ENCODE peak calls at places on chromosomes 4 and X, in seven cellular contexts. L is choroid plexus epithelial cell; K is cardiac fibroblast; V is activated CD4-positive, alpha-beta T cell treated with anti-CD3 and anti-CD28 coated beads, Interleukin-2, amount 10 ng/mL, durations not matched to agents 7 days and 5 days; W is ACHN; M is fibroblast of the conjunctiva; U is fibroblast of mammary gland. I is an unnamed sample.

GRCh38 chr4:13430834-13431568 is 53.1 kb downstream of the RAB28 start:
- DNase-seq in U (no peak), V (no peak), W (peak), M (no peak), K (no peak), L (no peak), I (no peak)

GRCh38 chr4:57443308-57444243 is 333.4 kb upstream of the IGFBP7 start:
- DNase-seq in W (no peak), V (no peak), U (no peak), M (no peak), L (no peak), K (no peak), I (no peak)

GRCh38 chr4:2266181-2266580 is 4.3 kb upstream of the MXD4 start:
- DNase-seq in L (peak), K (peak), W (no peak), V (no peak), M (no peak), U (no peak), I (no peak)

GRCh38 chr4:123481034-123481433 is 84.4 kb downstream of the SPRY1 start:
- DNase-seq in K (peak), W (no peak), M (no peak), L (peak), V (no peak), U (peak), I (no peak)

GRCh38 chrX:124242160-124242559 is 90.3 kb upstream of the TEX13D start:
- DNase-seq in L (no peak), M (no peak), W (no peak), V (no peak), K (no peak), U (no peak), I (no peak)

GRCh38 chr4:16250665-16251365 is 24.5 kb upstream of the TAPT1 start:
- DNase-seq in U (no peak), M (no peak), W (peak), L (peak), K (peak), V (no peak), I (no peak)

GRCh38 chr4:154982187-154983047 is 201.3 kb downstream of the RBM46 start:
- DNase-seq in L (peak), V (peak), K (peak), U (peak), M (peak), W (peak), I (peak)

GRCh38 chrX:14964500-14964899 is 91.3 kb downstream of the MOSPD2 start:
- DNase-seq in M (no peak), L (peak), U (peak), K (peak), V (no peak), W (no peak), I (no peak)

GRCh38 chrX:73977542-73978169 is 326.3 kb upstream of the ZCCHC13 start:
- DNase-seq in L (peak), U (no peak), W (no peak), K (peak), V (peak), M (no peak), I (no peak)

GRCh38 chr4:27278615-27279014 is 418.0 kb downstream of the STIM2 start:
- DNase-seq in U (peak), K (peak), W (peak), M (no peak), L (peak), V (no peak), I (peak)

GRCh38 chr4:85127653-85128052 is 161.2 kb upstream of the WDFY3 start:
- DNase-seq in K (peak), L (peak), V (no peak), U (peak), M (peak), W (peak), I (no peak)

GRCh38 chrX:94424456-94424855 is 750.5 kb downstream of the FAM133A start:
- DNase-seq in M (no peak), W (no peak), K (no peak), L (no peak), V (no peak), U (no peak), I (no peak)

GRCh38 chr4:4433941-4434340 is 47.0 kb downstream of the NSG1 start:
- DNase-seq in M (no peak), L (no peak), W (no peak), U (no peak), V (no peak), K (no peak), I (no peak)

GRCh38 chrX:66039916-66040315 is at the start of gene VSIG4:
- DNase-seq in M (no peak), U (no peak), K (no peak), L (no peak), W (no peak), V (no peak), I (no peak)

GRCh38 chrX:97685753-97686152 is 802.0 kb downstream of the RPA4 start:
- DNase-seq in W (peak), K (peak), M (no peak), U (peak), V (peak), L (peak), I (no peak)

GRCh38 chrX:139932077-139932900 is 564 bp downstream of the ATP11C start:
- DNase-seq in W (peak), M (no peak), L (peak), U (no peak), K (peak), V (peak), I (peak)

GRCh38 chrX:69173906-69174305 is 8.7 kb upstream of the PJA1 start:
- DNase-seq in V (no peak), W (no peak), U (no peak), K (no peak), L (no peak), M (no peak), I (no peak)

GRCh38 chrX:130385520-130385919 is at the start of gene GPR119:
- DNase-seq in U (no peak), K (no peak), V (no peak), W (no peak), M (no peak), L (no peak), I (no peak)

GRCh38 chr4:108731001-108731400 is 31.9 kb downstream of the ETNPPL start:
- DNase-seq in L (no peak), K (no peak), V (no peak), U (no peak), M (no peak), W (no peak), I (no peak)